ENCODE peak calls at places on chromosomes 5 and 9, in eight cellular contexts. U is PC-3, K is fibroblast of lung, J is endothelial cell of umbilical vein, X is H1, T is hepatocyte, E is K562, L is MM.1S. N is an unnamed sample. For H3K9me3 and H4K20me1, the result is how much of the 10 kb centered on the place peaks cover.

GRCh38 chr5:57302164-57302563 is 128.3 kb downstream of the GPBP1 start:
- DNase-seq in E (no peak), J (peak), U (peak), T (no peak), K (peak), X (no peak), L (peak), N (peak)

GRCh38 chr9:123081824-123082223 is 48.4 kb downstream of the GPR21 start:
- DNase-seq in J (peak), T (no peak), K (peak), E (peak), X (no peak), L (peak), U (peak), N (peak)

GRCh38 chr9:19992556-19992955 is 203.7 kb upstream of the SLC24A2 start:
- DNase-seq in E (no peak), T (no peak), J (no peak), X (no peak), L (no peak), U (peak), K (peak), N (peak)

GRCh38 chr9:88270398-88270797 is 117.8 kb upstream of the SPIN1 start:
- DNase-seq in X (no peak), L (no peak), E (no peak), U (peak), K (no peak), J (no peak), T (no peak), N (no peak)

GRCh38 chr9:107737987-107738743 is 248.6 kb upstream of the KLF4 start:
- DNase-seq in U (peak), E (no peak), J (peak), K (peak), X (no peak), T (peak), L (no peak), N (peak)

GRCh38 chr5:123814796-123815479 is 303.0 kb downstream of the CSNK1G3 start:
- DNase-seq in J (peak), X (no peak), L (no peak), T (no peak), K (peak), U (no peak), E (no peak), N (no peak)

GRCh38 chr5:150092159-150092787 is 5.9 kb upstream of the CSF1R start:
- DNase-seq in X (peak), K (no peak), E (no peak), U (no peak), J (no peak), T (no peak), L (peak), N (no peak)

GRCh38 chr9:113673726-113674125 is 202.4 kb upstream of the ZNF618 start:
- DNase-seq in E (no peak), X (no peak), U (no peak), T (no peak), L (no peak), K (no peak), J (no peak), N (peak)

GRCh38 chr5:1016036-1016435 is 7.4 kb downstream of the NKD2 start:
- DNase-seq in L (no peak), U (no peak), E (no peak), T (no peak), K (no peak), J (no peak), X (no peak), N (no peak)

GRCh38 chr9:35811364-35812024 is 568 bp downstream of the SPAG8 start:
- DNase-seq in L (no peak), T (no peak), J (peak), X (no peak), E (no peak), U (no peak), K (no peak), N (no peak)

GRCh38 chr5:54403121-54403520 is 52.4 kb upstream of the HSPB3 start:
- DNase-seq in U (no peak), E (no peak), T (no peak), L (no peak), X (no peak), J (no peak), K (no peak), N (no peak)

GRCh38 chr9:2085719-2086515 is 70.8 kb downstream of the SMARCA2 start:
- DNase-seq in T (no peak), E (no peak), U (no peak), K (peak), J (peak), L (no peak), X (no peak), N (no peak)

GRCh38 chr5:126647071-126647470 is 46.3 kb downstream of the PHAX start:
- DNase-seq in J (no peak), L (no peak), E (no peak), U (no peak), T (no peak), X (no peak), K (no peak), N (no peak)

GRCh38 chr5:172720655-172721054 is 50.3 kb downstream of the DUSP1 start:
- DNase-seq in X (no peak), J (no peak), K (no peak), T (no peak), L (no peak), U (no peak), E (no peak), N (no peak)

GRCh38 chr9:89427621-89428221 is 70.2 kb downstream of the SEMA4D start:
- DNase-seq in U (peak), K (no peak), L (no peak), E (no peak), T (no peak), J (no peak), X (no peak), N (no peak)

GRCh38 chr5:92715946-92716345 is 865.1 kb downstream of the NR2F1-AS1 start:
- DNase-seq in L (no peak), X (no peak), U (no peak), K (no peak), J (no peak), T (no peak), E (no peak), N (no peak)

GRCh38 chr9:113896713-113897112 is 20.6 kb downstream of the ZNF618 start:
- DNase-seq in T (no peak), J (peak), E (no peak), U (no peak), L (no peak), K (no peak), X (no peak), N (no peak)

GRCh38 chr9:109098960-109099308 is 20.8 kb downstream of the TMEM245 start:
- DNase-seq in T (peak), X (no peak), J (no peak), L (no peak), U (no peak), K (no peak), E (no peak), N (no peak)

GRCh38 chr9:68416891-68417570 is 60.6 kb downstream of the PGM5 start:
- DNase-seq in T (no peak), U (peak), L (peak), E (peak), J (no peak), K (peak), X (no peak), N (peak)

GRCh38 chr9:130343445-130343918 is 77.9 kb downstream of the HMCN2 start:
- DNase-seq in K (no peak), U (no peak), E (peak), T (no peak), X (peak), J (no peak), L (no peak), N (no peak)

GRCh38 chr9:86354882-86355399 is 731 bp upstream of the TUT7 start:
- DNase-seq in J (no peak), T (no peak), E (no peak), K (peak), U (no peak), L (no peak), X (no peak), N (no peak)
- TF ChIP-seq EZH2 in J (no peak), T (no peak), E (no peak), K (no peak), U (no peak), L (no peak), X (no peak), N (no peak)

DNA sequence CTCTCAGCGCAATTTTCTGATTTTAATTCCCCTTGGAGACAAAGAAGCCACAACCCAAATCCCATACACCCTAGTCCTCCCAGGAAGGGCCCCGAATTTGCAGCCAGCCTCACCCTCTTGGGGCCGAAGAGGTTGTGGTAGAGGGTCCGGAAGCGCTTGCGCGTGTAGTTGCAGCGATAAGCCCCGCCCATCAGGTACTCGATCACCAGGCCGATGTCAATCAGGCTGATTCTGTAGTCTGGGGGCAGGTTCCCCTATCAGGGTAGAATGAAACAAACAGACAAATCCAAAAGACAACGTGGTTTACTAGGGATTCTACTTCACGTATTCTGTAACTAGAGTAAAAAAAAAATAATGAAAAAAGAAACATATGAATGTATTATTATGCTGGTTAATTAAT is 210.6 kb upstream of the KLF9 start:
- DNase-seq in L (no peak), U (no peak), X (no peak), K (no peak), T (no peak), J (no peak), E (peak), N (no peak)
- H3K9me3 ChIP-seq in L (under half), U (under half), X (under half), K (under half), T (under half), J (under half), E (under half), N (under half)

DNA sequence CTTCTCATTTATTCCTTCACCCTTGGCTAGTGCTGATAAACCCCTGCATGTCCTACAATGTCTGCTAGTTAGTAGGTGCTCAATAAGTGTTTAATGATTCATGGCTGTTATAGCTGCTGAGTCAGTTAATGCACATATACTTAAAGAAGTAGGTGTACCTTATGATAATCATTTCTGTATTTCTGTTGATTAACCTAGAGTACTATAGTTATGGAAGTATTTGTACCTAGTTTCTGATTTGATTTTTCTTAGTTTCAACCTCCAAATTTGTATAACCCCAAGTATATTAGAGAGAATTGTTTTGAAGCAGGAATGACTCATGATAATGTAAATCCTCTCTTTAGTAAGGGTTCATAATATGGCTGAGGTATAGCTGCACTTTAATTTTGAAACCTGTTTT is 8.9 kb downstream of the SMAD5 start:
- DNase-seq in T (no peak), U (peak), L (peak), X (no peak), J (no peak), K (no peak), E (no peak), N (no peak)
- H4K20me1 ChIP-seq in T (half or more), U (half or more), L (half or more), X (under half), J (under half), K (under half), E (under half), N (under half)

GRCh38 chr9:14191512-14191911 is 122.4 kb downstream of the NFIB start:
- DNase-seq in U (no peak), T (no peak), L (no peak), K (no peak), J (no peak), X (no peak), E (no peak), N (no peak)

GRCh38 chr9:14189146-14189545 is 124.8 kb downstream of the NFIB start:
- DNase-seq in T (no peak), L (no peak), J (no peak), X (no peak), K (no peak), U (no peak), E (no peak), N (no peak)

GRCh38 chr9:14188011-14188410 is 125.9 kb downstream of the NFIB start:
- DNase-seq in K (no peak), L (no peak), T (no peak), U (no peak), J (no peak), X (no peak), E (no peak), N (no peak)

GRCh38 chr9:14190240-14190639 is 123.7 kb downstream of the NFIB start:
- DNase-seq in U (no peak), X (no peak), J (no peak), T (no peak), K (no peak), E (no peak), L (no peak), N (no peak)

GRCh38 chr9:14189578-14189977 is 124.4 kb downstream of the NFIB start:
- DNase-seq in E (no peak), L (no peak), U (no peak), J (no peak), T (no peak), K (no peak), X (no peak), N (peak)
- TF ChIP-seq EZH2 in E (no peak), L (no peak), U (no peak), J (no peak), T (no peak), K (no peak), X (no peak), N (no peak)

GRCh38 chr5:74140409-74140808 is 500.1 kb downstream of the ENC1 start:
- DNase-seq in X (no peak), U (no peak), E (no peak), L (no peak), T (no peak), K (no peak), J (no peak), N (no peak)

GRCh38 chr5:74143151-74143550 is 497.4 kb downstream of the ENC1 start:
- DNase-seq in U (peak), J (no peak), T (no peak), K (no peak), X (no peak), E (no peak), L (no peak), N (peak)

GRCh38 chr5:74145904-74146303 is 494.6 kb downstream of the ENC1 start:
- DNase-seq in X (no peak), L (no peak), J (no peak), K (no peak), E (no peak), T (no peak), U (no peak), N (no peak)

GRCh38 chr5:74141053-74141452 is 499.5 kb downstream of the ENC1 start:
- DNase-seq in U (peak), X (no peak), E (no peak), K (no peak), J (peak), L (no peak), T (no peak), N (peak)

GRCh38 chr5:74143724-74144330 is 496.7 kb downstream of the ENC1 start:
- DNase-seq in U (no peak), L (no peak), E (peak), K (no peak), X (no peak), T (no peak), J (no peak), N (no peak)
- H3K9me3 ChIP-seq in U (under half), L (under half), E (under half), K (under half), X (under half), T (under half), J (under half), N (under half)

GRCh38 chr5:111742595-111742994 is 14.4 kb downstream of the NREP start:
- DNase-seq in X (no peak), K (peak), E (no peak), L (no peak), T (peak), U (peak), J (peak), N (no peak)
- H4K20me1 ChIP-seq in X (under half), K (under half), E (under half), L (under half), T (under half), U (under half), J (under half), N (under half)

N was measured in mammary epithelial cell.